ENCODE peak calls at places on chromosomes 7 and 10, in nine cellular contexts. L is activated CD8-positive, alpha-beta memory T cell treated with anti-CD3 and anti-CD28 coated beads, Interleukin-2, amount 10 ng/mL, durations not matched to agents 7 days and 5 days; O is amygdala; Y is CD8-positive, alpha-beta memory T cell; M is IMR-90; H is fibroblast of gingiva; X is Kasumi-1; Q is HS-27A; R is NCI-H1436. E is an unnamed sample.

GRCh38 chr7:112215787-112216186 is 9.3 kb downstream of the ZNF277 start:
- DNase-seq in L (no peak), O (no peak), Y (no peak), M (no peak), H (no peak), X (no peak), Q (no peak), R (no peak), E (no peak)

GRCh38 chr10:50882540-50882983 is 2.9 kb downstream of the A1CF start:
- DNase-seq in L (no peak), O (no peak), Y (no peak), M (no peak), H (no peak), X (no peak), Q (no peak), R (no peak), E (no peak)

GRCh38 chr10:1412531-1413189 is 324.7 kb downstream of the ADARB2 start:
- DNase-seq in L (no peak), O (no peak), Y (no peak), M (no peak), H (no peak), X (no peak), Q (no peak), R (peak), E (peak)

GRCh38 chr7:117085769-117086463 is 132.6 kb downstream of the ST7 start:
- DNase-seq in L (no peak), O (no peak), Y (no peak), M (peak), H (peak), X (no peak), Q (no peak), R (no peak), E (no peak)

GRCh38 chr10:34580643-34581042 is 234.5 kb downstream of the PARD3 start:
- DNase-seq in L (no peak), O (no peak), Y (no peak), M (peak), H (peak), X (no peak), Q (no peak), R (no peak), E (no peak)

GRCh38 chr7:69817096-69817495 is 218.8 kb downstream of the AUTS2 start:
- DNase-seq in L (no peak), O (no peak), Y (no peak), M (peak), H (peak), X (no peak), Q (no peak), R (no peak), E (no peak)

GRCh38 chr10:93173867-93174845 is 100.5 kb downstream of the CYP26A1 start:
- DNase-seq in L (no peak), O (no peak), Y (no peak), M (no peak), H (no peak), X (no peak), Q (no peak), R (no peak), E (no peak)

GRCh38 chr10:80462986-80463741 is 9.1 kb downstream of the TSPAN14 start:
- DNase-seq in L (peak), O (no peak), Y (no peak), M (peak), H (peak), X (no peak), Q (no peak), R (no peak), E (peak)

GRCh38 chr7:38127216-38128207 is 50.5 kb upstream of the STARD3NL start:
- DNase-seq in L (no peak), O (no peak), Y (no peak), M (no peak), H (no peak), X (no peak), Q (no peak), R (no peak), E (no peak)

GRCh38 chr10:24414597-24414996 is 205.7 kb downstream of the KIAA1217 start:
- DNase-seq in L (no peak), O (no peak), Y (no peak), M (no peak), H (no peak), X (peak), Q (no peak), R (no peak), E (no peak)

GRCh38 chr7:97006146-97006950 is 995 bp downstream of the DLX6 start:
- DNase-seq in L (peak), O (no peak), Y (no peak), M (peak), H (peak), X (peak), Q (no peak), R (no peak), E (peak)